ENCODE peak calls at places on chromosomes 13 and 19, in four cellular contexts. G is uterus, F is ovary, W is IMR-90. O is an unnamed sample.

GRCh38 chr13:40534456-40534855 is 132.0 kb downstream of the FOXO1 start:
- DNase-seq in F (no peak), W (no peak), G (no peak), O (no peak)

GRCh38 chr13:34967851-34968562 is 25.9 kb downstream of the NBEA start:
- DNase-seq in F (no peak), W (no peak), G (no peak), O (no peak)

GRCh38 chr13:112465251-112466131 is 89.3 kb downstream of the SPACA7 start:
- DNase-seq in W (no peak), G (no peak), F (no peak), O (no peak)

GRCh38 chr19:50514346-50515167 is 844 bp upstream of the ASPDH start:
- DNase-seq in W (no peak), G (no peak), F (peak; percentile 37), O (no peak)

GRCh38 chr13:20156711-20157110 is 4.1 kb downstream of the GJA3 start:
- DNase-seq in G (no peak), W (no peak), F (no peak), O (no peak)

GRCh38 chr19:14400913-14401312 is 18.2 kb downstream of the DDX39A start:
- DNase-seq in F (no peak), W (no peak), G (no peak), O (no peak)

GRCh38 chr13:50123862-50124535 is 108.8 kb downstream of the KCNRG start:
- DNase-seq in W (peak; percentile 97), G (peak; percentile 85), F (no peak), O (peak; percentile 78)

GRCh38 chr19:13002389-13002898 is 7.2 kb downstream of the NFIX start:
- DNase-seq in G (no peak), F (no peak), W (no peak), O (no peak)

GRCh38 chr13:69623973-69624372 is 483.7 kb upstream of the ATXN8OS start:
- DNase-seq in G (no peak), W (no peak), F (no peak), O (no peak)

GRCh38 chr13:110245421-110245899 is 61.5 kb downstream of the COL4A1 start:
- DNase-seq in F (no peak), W (peak; percentile 76), G (peak; percentile 26), O (no peak)

GRCh38 chr13:80877944-80878241 is 537.0 kb upstream of the SPRY2 start:
- DNase-seq in W (no peak), G (no peak), F (no peak), O (no peak)

GRCh38 chr13:111006508-111007031 is 91.7 kb upstream of the ANKRD10 start:
- DNase-seq in G (peak; percentile 80), F (peak; percentile 77), W (peak; percentile 84), O (peak; percentile 66)

GRCh38 chr19:31349160-31349881 is at the start of gene TSHZ3:
- DNase-seq in F (peak; percentile 90), G (peak; percentile 91), W (peak; percentile 87), O (peak; percentile 64)

GRCh38 chr13:49810464-49810824 is 18.0 kb upstream of the KPNA3 start:
- DNase-seq in G (no peak), F (no peak), W (no peak), O (no peak)

GRCh38 chr19:9531933-9532332 is 6.5 kb downstream of the ZNF426 start:
- DNase-seq in G (no peak), F (no peak), W (peak; percentile 45), O (no peak)

GRCh38 chr19:1315470-1316166 is 29.9 kb downstream of the EFNA2 start:
- DNase-seq in G (no peak), F (peak; percentile 78), W (peak; percentile 25), O (peak; percentile 34)

GRCh38 chr13:107835339-107836018 is 379.9 kb downstream of the LIG4 start:
- DNase-seq in G (no peak), F (no peak), W (peak; percentile 88), O (no peak)

GRCh38 chr13:39688699-39689405 is 33.4 kb downstream of the COG6 start:
- DNase-seq in W (peak; percentile 54), F (no peak), G (no peak), O (no peak)

GRCh38 chr13:48977973-48978372 is 2.3 kb downstream of the FNDC3A start:
- DNase-seq in F (no peak), W (peak; percentile 57), G (no peak), O (no peak)

GRCh38 chr19:44904426-44904994 is 1.1 kb upstream of the APOE start:
- DNase-seq in F (no peak), W (no peak), G (no peak), O (no peak)

GRCh38 chr19:51595190-51595589 is 24.1 kb downstream of the ZNF175 start:
- DNase-seq in G (peak; percentile 24), W (no peak), F (no peak), O (no peak)

GRCh38 chr19:45972081-45972943 is 1.4 kb downstream of the NOVA2 start:
- DNase-seq in W (no peak), F (no peak), G (no peak), O (no peak)

GRCh38 chr13:50617134-50617721 is 226.3 kb downstream of the DLEU7 start:
- DNase-seq in G (peak; percentile 41), W (peak; percentile 41), F (no peak), O (no peak)

GRCh38 chr13:109900320-109900719 is 113.9 kb upstream of the IRS2 start:
- DNase-seq in F (no peak), G (no peak), W (no peak), O (no peak)

GRCh38 chr13:28204690-28205443 is 66.5 kb downstream of the PAN3 start:
- DNase-seq in G (no peak), F (no peak), W (no peak), O (no peak)

GRCh38 chr19:11418518-11419506 is at the start of gene RGL3:
- DNase-seq in W (no peak), G (no peak), F (no peak), O (no peak)

GRCh38 chr13:24141333-24141910 is 19.1 kb upstream of the SPATA13 start:
- DNase-seq in W (peak; percentile 33), G (no peak), F (no peak), O (no peak)

GRCh38 chr13:49303533-49304252 is 56.0 kb downstream of the CDADC1 start:
- DNase-seq in G (no peak), F (peak; percentile 52), W (no peak), O (no peak)

GRCh38 chr19:47497073-47497766 is 13.2 kb upstream of the KPTN start:
- DNase-seq in F (no peak), G (no peak), W (no peak), O (no peak)

GRCh38 chr13:37531054-37531453 is 67.5 kb downstream of the POSTN start:
- DNase-seq in W (peak; percentile 15), G (no peak), F (no peak), O (no peak)

GRCh38 chr19:14519860-14520407 is 1.7 kb upstream of the DNAJB1 start:
- DNase-seq in F (peak; percentile 62), G (no peak), W (peak; percentile 88), O (no peak)

GRCh38 chr13:95121516-95121915 is 179.7 kb downstream of the ABCC4 start:
- DNase-seq in G (no peak), W (no peak), F (no peak), O (no peak)

GRCh38 chr13:95123726-95124125 is 177.5 kb downstream of the ABCC4 start:
- DNase-seq in F (no peak), G (no peak), W (no peak), O (no peak)

GRCh38 chr13:95118541-95119324 is 182.5 kb downstream of the ABCC4 start:
- DNase-seq in W (no peak), F (no peak), G (no peak), O (no peak)

GRCh38 chr13:95122063-95122462 is 179.2 kb downstream of the ABCC4 start:
- DNase-seq in F (no peak), W (peak; percentile 11), G (no peak), O (no peak)

GRCh38 chr13:95120650-95121049 is 180.6 kb downstream of the ABCC4 start:
- DNase-seq in G (no peak), W (no peak), F (no peak), O (peak; percentile 59)
- TF ChIP-seq POLR2A in G (no peak), W (no peak), F (no peak), O (no peak)

GRCh38 chr19:17968376-17968775 is 1.5 kb downstream of the KCNN1 start:
- DNase-seq in F (no peak), W (no peak), G (no peak), O (no peak)
- H3K4me1 ChIP-seq in F (peaks cover 3% of the 10 kb centered on the region), W (no peaks in the 10 kb centered on the region), G (no peaks in the 10 kb centered on the region), O (no peaks in the 10 kb centered on the region)

GRCh38 chr13:43511260-43511970 is 275.4 kb downstream of the ENOX1 start:
- DNase-seq in W (no peak), F (no peak), G (no peak), O (no peak)
- H3K27ac ChIP-seq in W (no peak overlapping the region), F (no peak overlapping the region), G (peak overlapping the region; percentile 52), O (no peak overlapping the region)

GRCh38 chr19:41351339-41352245 is 2.1 kb downstream of the TGFB1 start:
- DNase-seq in W (peak; percentile 42), G (peak; percentile 67), F (peak; percentile 71), O (peak; percentile 67)
- TF ChIP-seq POLR2A in W (peak; percentile 74), G (peak; percentile 34), F (no peak), O (no peak)

GRCh38 chr13:41919741-41920487 is 41.0 kb downstream of the VWA8 start:
- DNase-seq in F (no peak), G (no peak), W (no peak), O (no peak)

GRCh38 chr13:41919031-41919740 is 41.7 kb downstream of the VWA8 start:
- DNase-seq in W (no peak), G (no peak), F (no peak), O (no peak)

GRCh38 chr13:41915096-41915495 is 45.8 kb downstream of the VWA8 start:
- DNase-seq in W (peak; percentile 45), G (no peak), F (no peak), O (no peak)

GRCh38 chr13:41916173-41916954 is 44.5 kb downstream of the VWA8 start:
- DNase-seq in W (peak; percentile 95), G (no peak), F (no peak), O (no peak)

DNA sequence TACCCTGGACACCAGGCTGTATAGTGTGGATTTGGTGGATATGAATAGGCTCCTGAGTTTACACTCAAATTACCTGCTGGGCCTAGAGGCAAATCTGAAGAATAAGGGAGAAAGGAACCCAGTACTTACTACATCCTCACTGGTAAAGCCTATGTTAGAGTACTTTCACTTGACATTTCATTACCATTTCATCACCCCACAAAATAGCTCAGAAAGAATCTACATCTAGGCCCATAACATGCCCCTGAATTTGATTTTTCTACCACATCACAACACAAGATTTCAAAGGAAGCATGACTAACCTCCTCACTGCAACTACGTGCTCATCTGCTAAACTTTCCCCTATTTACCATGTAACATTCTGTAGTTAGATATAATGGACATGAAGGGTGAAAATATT is 43.3 kb downstream of the VWA8 start:
- DNase-seq in F (no peak), G (no peak), W (peak; percentile 88), O (no peak)
- H3K4me1 ChIP-seq in F (peaks cover 3% of the 10 kb centered on the region), G (no peaks in the 10 kb centered on the region), W (peaks cover 11% of the 10 kb centered on the region), O (no peaks in the 10 kb centered on the region)

GRCh38 chr13:27005556-27005955 is 166.1 kb downstream of the USP12 start:
- DNase-seq in W (no peak), F (no peak), G (no peak), O (no peak)
- H3K27ac ChIP-seq in W (no peak overlapping the region), F (no peak overlapping the region), G (no peak overlapping the region), O (no peak overlapping the region)

O was measured in Peyer's patch.